ENCODE peak calls at places on chromosomes 11 and 22, in eight cellular contexts. O is HepG2; L is CD8-positive, alpha-beta T cell; E is uterus; D is Peyer's patch; Y is upper lobe of right lung; M is neuronal stem cell; C is colonic mucosa. W is an unnamed sample.

GRCh38 chr11:12744831-12745502 is 70.7 kb downstream of the TEAD1 start:
- DNase-seq in O (no peak), C (no peak), E (no peak), Y (no peak), D (no peak), M (no peak), L (no peak), W (no peak)

GRCh38 chr22:45604239-45604711 is 67.4 kb upstream of the ATXN10 start:
- DNase-seq in D (no peak), L (no peak), Y (no peak), M (no peak), O (no peak), C (no peak), E (no peak), W (no peak)

GRCh38 chr11:639324-639977 is 2.4 kb downstream of the DRD4 start:
- DNase-seq in M (no peak), C (no peak), D (no peak), E (no peak), Y (no peak), L (no peak), O (no peak), W (no peak)

GRCh38 chr11:64687641-64688533 is 35.1 kb downstream of the NRXN2 start:
- DNase-seq in C (no peak), M (no peak), E (peak; percentile 35), Y (peak; percentile 56), L (no peak), D (no peak), O (no peak), W (no peak)

GRCh38 chr22:37300551-37301017 is 18.3 kb downstream of the CYTH4 start:
- DNase-seq in C (no peak), L (no peak), D (peak; percentile 68), O (no peak), M (no peak), E (no peak), Y (no peak), W (peak; percentile 46)

GRCh38 chr11:123560001-123560400 is 94.4 kb downstream of the SCN3B start:
- DNase-seq in L (no peak), D (no peak), O (no peak), E (peak; percentile 56), Y (peak; percentile 73), M (no peak), C (no peak), W (peak; percentile 76)

GRCh38 chr22:29871684-29872083 is 11.3 kb upstream of the MTMR3 start:
- DNase-seq in L (no peak), E (peak; percentile 46), D (no peak), Y (no peak), O (peak; percentile 23), M (no peak), C (no peak), W (no peak)

GRCh38 chr11:19345848-19346681 is 105.3 kb upstream of the E2F8 start:
- DNase-seq in L (no peak), C (no peak), Y (no peak), O (no peak), E (no peak), M (peak; percentile 43), D (no peak), W (no peak)

GRCh38 chr11:62054484-62055121 is 69.2 kb upstream of the INCENP start:
- DNase-seq in C (peak; percentile 60), O (peak; percentile 78), E (no peak), Y (no peak), L (no peak), M (no peak), D (peak; percentile 82), W (no peak)

GRCh38 chr22:29600846-29601245 is 2.6 kb upstream of the NF2 start:
- DNase-seq in O (no peak), D (no peak), L (no peak), M (no peak), E (no peak), C (no peak), Y (no peak), W (no peak)

GRCh38 chr11:128174465-128175101 is 412.8 kb downstream of the ETS1 start:
- DNase-seq in Y (no peak), C (no peak), M (no peak), E (no peak), O (no peak), D (no peak), L (no peak), W (no peak)

GRCh38 chr11:65042899-65043298 is 1.9 kb downstream of the SAC3D1 start:
- DNase-seq in Y (no peak), M (no peak), D (no peak), O (no peak), L (no peak), E (no peak), C (no peak), W (no peak)

GRCh38 chr22:20021196-20022181 is 579 bp downstream of the TANGO2 start:
- DNase-seq in E (no peak), Y (peak; percentile 83), M (no peak), L (no peak), O (peak; percentile 49), D (peak; percentile 59), C (peak; percentile 47), W (no peak)

GRCh38 chr11:29676993-29677392 is 339.8 kb downstream of the KCNA4 start:
- DNase-seq in Y (no peak), C (no peak), L (no peak), O (no peak), M (no peak), D (no peak), E (no peak), W (no peak)

GRCh38 chr11:68020575-68020974 is 9.9 kb upstream of the NDUFS8 start:
- DNase-seq in M (no peak), O (no peak), Y (no peak), C (no peak), L (no peak), D (no peak), E (no peak), W (no peak)

DNA sequence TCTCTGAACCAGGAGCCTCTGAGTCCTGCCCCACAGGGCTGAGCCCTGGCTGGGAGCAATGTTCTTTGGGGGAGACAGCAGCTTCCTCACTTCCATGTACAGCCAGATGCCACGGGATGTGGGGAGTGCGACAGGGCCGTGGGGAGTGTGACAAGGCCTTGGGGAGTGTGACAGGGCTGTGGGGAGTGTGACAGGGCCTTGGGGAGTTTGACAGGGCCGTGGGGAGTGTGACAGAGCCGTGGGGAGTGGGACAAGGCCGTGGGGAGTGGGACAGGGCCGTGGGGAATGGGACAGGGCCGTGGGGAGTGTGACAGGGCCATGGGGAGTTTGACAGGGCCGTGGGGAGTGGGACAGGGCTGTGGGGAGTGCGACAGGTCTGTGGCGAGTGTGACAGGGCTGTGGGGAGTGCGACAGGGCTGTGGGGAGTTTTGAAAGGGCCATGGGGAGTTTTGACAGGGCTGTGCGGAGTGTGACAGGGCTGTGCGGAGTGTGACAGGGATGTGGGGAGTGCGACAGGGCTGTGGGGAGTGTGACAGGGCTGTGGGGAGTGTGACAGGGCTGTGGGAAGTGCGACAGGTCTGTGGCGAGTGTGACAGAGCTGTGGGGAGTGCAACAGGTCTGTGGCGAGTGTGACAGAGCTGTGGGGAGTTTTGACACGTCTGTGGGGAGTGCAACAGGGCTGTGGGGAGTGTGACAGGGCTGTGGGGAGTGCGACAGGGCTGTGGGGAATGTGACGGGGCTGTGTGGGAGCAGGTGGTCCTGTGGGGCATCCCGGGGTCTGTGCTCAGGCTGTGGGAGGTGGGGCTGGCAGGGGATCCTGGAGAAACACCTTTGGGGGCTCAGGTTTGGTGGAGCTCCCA is 6.6 kb upstream of the KRTAP5-6 start:
- DNase-seq in C (peak; percentile 9), E (no peak), O (no peak), M (no peak), Y (no peak), D (no peak), L (no peak), W (no peak)
- H3K9me3 ChIP-seq in C (no peaks in the 10 kb centered on the region), E (no peaks in the 10 kb centered on the region), O (no peaks in the 10 kb centered on the region), M (no peaks in the 10 kb centered on the region), Y (no peaks in the 10 kb centered on the region), D (no peaks in the 10 kb centered on the region), L (no peaks in the 10 kb centered on the region), W (no peaks in the 10 kb centered on the region)

GRCh38 chr22:36182871-36183270 is 18.7 kb downstream of the APOL4 start:
- DNase-seq in E (no peak), O (no peak), C (no peak), D (no peak), L (no peak), Y (no peak), M (no peak), W (no peak)
- H3K27me3 ChIP-seq in E (no peaks in the 10 kb centered on the region), O (peaks cover 3% of the 10 kb centered on the region), C (no peaks in the 10 kb centered on the region), D (no peaks in the 10 kb centered on the region), L (no peaks in the 10 kb centered on the region), Y (no peaks in the 10 kb centered on the region), M (peaks cover 8% of the 10 kb centered on the region), W (no peaks in the 10 kb centered on the region)

DNA sequence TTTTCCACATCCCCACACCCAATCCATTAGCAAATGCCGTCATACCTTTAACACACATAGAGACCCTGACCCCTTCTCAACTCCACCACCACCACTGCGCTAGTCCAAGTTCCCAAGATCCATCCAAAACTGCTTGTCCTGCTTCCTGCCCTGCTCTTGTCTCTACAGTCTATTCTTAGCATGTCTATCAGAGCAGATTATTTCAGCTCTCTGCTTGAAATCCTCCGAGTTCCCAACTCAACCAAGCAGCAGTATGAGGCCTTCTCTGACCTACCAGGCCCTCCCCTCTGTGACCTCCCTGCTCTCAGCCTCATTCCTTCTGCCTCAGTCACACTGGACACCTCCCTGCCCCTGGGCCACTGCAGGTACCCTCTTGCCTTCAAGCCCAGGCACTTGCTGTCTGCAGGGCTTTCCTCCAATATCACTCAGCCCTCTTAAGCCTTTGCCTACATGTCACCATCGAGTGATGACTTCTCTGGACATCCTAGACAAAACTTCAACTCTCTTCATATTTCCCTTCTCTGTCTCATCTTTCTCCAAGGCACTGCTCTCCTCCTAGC is 134.6 kb downstream of the SPATA19 start:
- DNase-seq in L (no peak), E (no peak), O (no peak), C (no peak), Y (no peak), M (no peak), D (no peak), W (no peak)
- H3K9me3 ChIP-seq in L (no peaks in the 10 kb centered on the region), E (no peaks in the 10 kb centered on the region), O (no peaks in the 10 kb centered on the region), C (no peaks in the 10 kb centered on the region), Y (no peaks in the 10 kb centered on the region), M (no peaks in the 10 kb centered on the region), D (no peaks in the 10 kb centered on the region), W (no peaks in the 10 kb centered on the region)

GRCh38 chr11:130164221-130164570 is 4.6 kb downstream of the ST14 start:
- DNase-seq in M (no peak), C (no peak), D (no peak), L (no peak), O (no peak), Y (no peak), E (no peak), W (no peak)

GRCh38 chr11:130163346-130164220 is 4.0 kb downstream of the ST14 start:
- DNase-seq in E (no peak), O (peak; percentile 55), C (peak; percentile 72), L (no peak), M (no peak), D (no peak), Y (no peak), W (no peak)

GRCh38 chr11:130168105-130168504 is 8.5 kb downstream of the ST14 start:
- DNase-seq in C (no peak), L (no peak), M (no peak), E (no peak), O (no peak), Y (no peak), D (no peak), W (no peak)

GRCh38 chr11:130165601-130166456 is 6.2 kb downstream of the ST14 start:
- DNase-seq in D (peak; percentile 82), L (no peak), E (no peak), O (no peak), C (peak; percentile 68), Y (no peak), M (no peak), W (no peak)

DNA sequence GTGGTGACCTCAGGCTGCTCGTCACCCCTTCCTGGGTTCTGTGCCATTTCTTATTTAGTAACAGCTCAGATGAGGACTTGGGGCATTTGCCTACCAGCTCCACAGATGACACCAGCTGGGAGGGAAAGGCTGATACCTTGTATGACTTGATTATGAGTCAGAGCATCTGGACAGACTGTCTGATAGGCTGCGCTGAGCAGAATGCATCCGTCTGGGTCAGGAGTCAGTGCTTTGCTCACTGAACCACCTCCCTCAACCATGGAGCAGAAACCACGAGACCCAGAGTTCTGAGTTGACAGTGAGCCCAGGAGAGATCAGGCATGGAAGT is 6.8 kb downstream of the ST14 start:
- DNase-seq in O (peak; percentile 33), C (peak; percentile 72), L (no peak), Y (no peak), E (no peak), M (no peak), D (peak; percentile 91), W (no peak)
- H3K27me3 ChIP-seq in O (no peaks in the 10 kb centered on the region), C (no peaks in the 10 kb centered on the region), L (peaks cover 8% of the 10 kb centered on the region), Y (no peaks in the 10 kb centered on the region), E (no peaks in the 10 kb centered on the region), M (peaks cover 51% of the 10 kb centered on the region), D (no peaks in the 10 kb centered on the region), W (peaks cover 5% of the 10 kb centered on the region)